ENCODE peak calls at places on chromosomes 6 and 20, in five cellular contexts. One of them, this sample, is unnamed.

GRCh38 chr20:5539656-5540055 is 210.5 kb upstream of the SHLD1 start:
- DNase-seq in progenitor cell of endocrine pancreas: no peak
- DNase-seq in AG09319: no peak
- DNase-seq in Caco-2: no peak
- DNase-seq in cardiac fibroblast: peak
- DNase-seq in this sample: no peak

GRCh38 chr6:28208180-28208659 is 16.9 kb upstream of the ZSCAN9 start:
- DNase-seq in progenitor cell of endocrine pancreas: no peak
- DNase-seq in AG09319: no peak
- DNase-seq in Caco-2: no peak
- DNase-seq in cardiac fibroblast: peak
- DNase-seq in this sample: no peak

GRCh38 chr6:138104618-138105213 is 2.5 kb downstream of the PERP start:
- DNase-seq in progenitor cell of endocrine pancreas: no peak
- DNase-seq in AG09319: no peak
- DNase-seq in Caco-2: no peak
- DNase-seq in cardiac fibroblast: no peak
- DNase-seq in this sample: no peak

GRCh38 chr20:23533161-23533560 is 35.1 kb downstream of the CST9L start:
- DNase-seq in progenitor cell of endocrine pancreas: no peak
- DNase-seq in AG09319: no peak
- DNase-seq in Caco-2: no peak
- DNase-seq in cardiac fibroblast: no peak
- DNase-seq in this sample: no peak

GRCh38 chr20:58102744-58103516 is 125.5 kb downstream of the ANKRD60 start:
- DNase-seq in progenitor cell of endocrine pancreas: no peak
- DNase-seq in AG09319: no peak
- DNase-seq in Caco-2: peak
- DNase-seq in cardiac fibroblast: no peak
- DNase-seq in this sample: no peak

GRCh38 chr6:112014483-112014882 is 39.4 kb upstream of the CCN6 start:
- DNase-seq in progenitor cell of endocrine pancreas: no peak
- DNase-seq in AG09319: peak
- DNase-seq in Caco-2: no peak
- DNase-seq in cardiac fibroblast: peak
- DNase-seq in this sample: no peak

GRCh38 chr6:7175463-7175862 is 67.7 kb downstream of the RREB1 start:
- DNase-seq in progenitor cell of endocrine pancreas: no peak
- DNase-seq in AG09319: no peak
- DNase-seq in Caco-2: no peak
- DNase-seq in cardiac fibroblast: no peak
- DNase-seq in this sample: no peak

GRCh38 chr20:50172347-50173013 is 18.1 kb upstream of the CEBPB start:
- DNase-seq in progenitor cell of endocrine pancreas: peak
- DNase-seq in AG09319: no peak
- DNase-seq in Caco-2: peak
- DNase-seq in cardiac fibroblast: peak
- DNase-seq in this sample: no peak

GRCh38 chr6:144319193-144319592 is 34.1 kb downstream of the UTRN start:
- DNase-seq in progenitor cell of endocrine pancreas: no peak
- DNase-seq in AG09319: no peak
- DNase-seq in Caco-2: no peak
- DNase-seq in cardiac fibroblast: peak
- DNase-seq in this sample: no peak

GRCh38 chr6:151494235-151494950 is 576 bp downstream of the CCDC170 start:
- DNase-seq in progenitor cell of endocrine pancreas: no peak
- DNase-seq in AG09319: no peak
- DNase-seq in Caco-2: peak
- DNase-seq in cardiac fibroblast: peak
- DNase-seq in this sample: no peak

DNA sequence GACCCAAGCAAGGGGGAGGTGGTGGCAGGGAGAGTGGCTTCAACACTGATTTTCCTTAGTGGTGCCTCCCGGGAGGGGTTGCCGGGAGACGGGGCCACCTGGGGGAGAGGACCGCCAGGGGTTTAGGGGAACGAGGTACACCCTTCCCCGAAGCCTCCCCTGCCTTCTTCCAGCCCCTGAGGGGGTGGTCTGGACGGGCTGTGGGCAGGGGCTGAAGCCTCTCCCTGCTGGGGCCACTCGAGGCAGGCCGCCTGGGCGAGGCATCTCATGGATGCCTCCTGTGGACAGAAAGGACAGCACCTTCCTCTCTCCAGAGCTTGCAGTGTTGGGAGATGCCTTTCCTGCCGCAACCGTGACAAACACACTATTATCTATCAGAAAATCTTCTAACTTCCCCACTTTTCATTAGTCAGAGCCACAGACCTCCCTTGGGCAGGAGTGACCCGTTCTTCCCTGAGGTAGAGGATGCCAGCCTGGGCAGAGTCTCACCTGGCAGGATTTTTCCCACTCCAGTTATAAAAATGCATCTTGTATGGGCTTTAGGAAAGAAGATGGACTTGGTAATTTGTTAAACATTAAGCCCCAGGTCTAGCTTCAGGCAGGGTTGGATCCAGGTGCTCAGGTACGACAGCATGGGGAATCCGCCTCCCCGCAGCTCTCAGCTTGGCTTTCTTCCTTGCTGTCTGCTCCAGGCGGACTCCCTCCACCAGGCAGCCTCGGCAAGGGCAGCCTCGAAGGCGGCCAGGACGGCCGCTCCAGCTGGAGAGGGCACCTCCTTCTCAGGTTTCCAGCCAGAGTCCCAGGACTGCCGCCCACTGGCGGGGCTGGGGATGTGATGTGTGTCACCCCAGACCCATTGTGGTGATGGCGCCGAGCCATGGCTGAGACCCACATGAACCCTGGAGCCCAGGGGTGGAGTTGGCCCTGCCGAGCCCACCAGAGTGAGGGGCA is 11.0 kb downstream of the HRH3 start:
- DNase-seq in progenitor cell of endocrine pancreas: no peak
- DNase-seq in AG09319: no peak
- DNase-seq in Caco-2: peak
- DNase-seq in cardiac fibroblast: peak
- DNase-seq in this sample: no peak
- TF ChIP-seq CTCF in progenitor cell of endocrine pancreas: no peak
- TF ChIP-seq CTCF in AG09319: no peak
- TF ChIP-seq CTCF in Caco-2: no peak
- TF ChIP-seq CTCF in cardiac fibroblast: no peak
- TF ChIP-seq CTCF in this sample: no peak

GRCh38 chr6:26196846-26197683 is 109.8 kb downstream of the HFE start:
- DNase-seq in progenitor cell of endocrine pancreas: no peak
- DNase-seq in AG09319: peak
- DNase-seq in Caco-2: peak
- DNase-seq in cardiac fibroblast: peak
- DNase-seq in this sample: no peak
- TF ChIP-seq CTCF in progenitor cell of endocrine pancreas: no peak
- TF ChIP-seq CTCF in AG09319: no peak
- TF ChIP-seq CTCF in Caco-2: no peak
- TF ChIP-seq CTCF in cardiac fibroblast: no peak
- TF ChIP-seq CTCF in this sample: no peak

GRCh38 chr6:98944598-98945011 is 3.1 kb downstream of the FBXL4 start:
- DNase-seq in progenitor cell of endocrine pancreas: no peak
- DNase-seq in AG09319: no peak
- DNase-seq in Caco-2: no peak
- DNase-seq in cardiac fibroblast: peak
- DNase-seq in this sample: no peak

GRCh38 chr6:98944168-98944567 is 3.6 kb downstream of the FBXL4 start:
- DNase-seq in progenitor cell of endocrine pancreas: no peak
- DNase-seq in AG09319: no peak
- DNase-seq in Caco-2: no peak
- DNase-seq in cardiac fibroblast: no peak
- DNase-seq in this sample: no peak

GRCh38 chr6:98941319-98941718 is 6.4 kb downstream of the FBXL4 start:
- DNase-seq in progenitor cell of endocrine pancreas: no peak
- DNase-seq in AG09319: no peak
- DNase-seq in Caco-2: no peak
- DNase-seq in cardiac fibroblast: peak
- DNase-seq in this sample: no peak

GRCh38 chr6:98945311-98946005 is 2.3 kb downstream of the FBXL4 start:
- DNase-seq in progenitor cell of endocrine pancreas: no peak
- DNase-seq in AG09319: no peak
- DNase-seq in Caco-2: no peak
- DNase-seq in cardiac fibroblast: no peak
- DNase-seq in this sample: no peak

DNA sequence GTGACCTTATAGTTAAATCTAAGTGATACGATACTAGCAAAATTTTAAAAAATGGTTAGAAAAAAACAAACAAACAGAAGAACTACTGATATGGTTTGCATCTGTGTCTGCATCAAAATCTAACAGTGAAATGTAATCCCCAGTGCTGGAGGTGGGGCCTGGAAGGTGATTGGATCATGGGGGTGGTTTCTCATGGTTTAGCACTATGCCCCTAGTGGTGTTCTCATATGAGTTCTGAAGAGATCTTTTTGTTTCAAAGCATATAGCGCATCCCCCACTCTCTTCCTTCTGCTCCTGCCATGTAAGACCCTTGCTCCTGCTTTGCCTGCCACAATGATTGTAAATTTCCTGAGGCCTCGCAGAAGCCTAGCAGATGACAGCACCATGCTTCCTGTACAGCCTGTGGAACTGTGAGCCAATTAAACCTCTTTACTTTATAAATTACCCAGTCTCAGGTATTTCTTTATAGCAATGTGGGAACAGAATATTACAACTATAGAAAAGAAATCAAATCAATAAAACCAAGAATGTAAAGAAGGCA is 5.4 kb downstream of the FBXL4 start:
- DNase-seq in progenitor cell of endocrine pancreas: no peak
- DNase-seq in AG09319: no peak
- DNase-seq in Caco-2: no peak
- DNase-seq in cardiac fibroblast: no peak
- DNase-seq in this sample: no peak
- TF ChIP-seq CTCF in progenitor cell of endocrine pancreas: no peak
- TF ChIP-seq CTCF in AG09319: no peak
- TF ChIP-seq CTCF in Caco-2: no peak
- TF ChIP-seq CTCF in cardiac fibroblast: no peak
- TF ChIP-seq CTCF in this sample: no peak

DNA sequence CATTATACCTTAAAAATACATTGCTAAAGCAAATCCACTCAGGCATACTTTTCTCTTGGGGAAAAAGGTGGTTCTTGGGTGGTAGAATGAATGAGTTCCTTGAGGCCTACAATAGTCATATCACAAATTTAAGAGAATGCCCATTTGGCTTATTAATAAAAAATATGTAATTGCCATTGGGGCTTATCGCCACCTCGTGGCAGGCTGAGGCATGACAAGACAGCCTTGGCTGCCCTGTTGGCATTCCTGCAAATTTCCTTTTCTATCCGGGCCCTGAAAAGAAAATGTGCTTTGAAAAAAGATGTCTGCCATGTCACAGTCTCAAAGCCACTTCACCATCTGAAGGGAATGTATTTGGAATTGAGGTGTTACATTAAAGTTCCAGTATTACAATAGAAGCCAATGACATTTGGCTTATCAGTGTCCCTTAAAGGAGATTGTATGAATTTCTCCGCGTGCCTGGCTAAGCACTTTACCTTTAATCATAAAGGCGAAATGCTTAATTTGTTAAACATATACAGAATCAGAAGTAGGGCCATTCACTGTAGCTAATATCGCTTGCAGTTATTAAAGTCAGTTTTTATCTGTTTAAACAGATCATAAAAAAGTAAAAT is 188.3 kb upstream of the ZFP64 start:
- DNase-seq in progenitor cell of endocrine pancreas: no peak
- DNase-seq in AG09319: no peak
- DNase-seq in Caco-2: no peak
- DNase-seq in cardiac fibroblast: peak
- DNase-seq in this sample: no peak
- TF ChIP-seq CTCF in progenitor cell of endocrine pancreas: peak
- TF ChIP-seq CTCF in AG09319: peak
- TF ChIP-seq CTCF in Caco-2: peak
- TF ChIP-seq CTCF in cardiac fibroblast: peak
- TF ChIP-seq CTCF in this sample: peak

GRCh38 chr6:127959869-127960268 is 59.0 kb upstream of the THEMIS start:
- DNase-seq in progenitor cell of endocrine pancreas: no peak
- DNase-seq in AG09319: no peak
- DNase-seq in Caco-2: peak
- DNase-seq in cardiac fibroblast: no peak
- DNase-seq in this sample: no peak

GRCh38 chr6:127954082-127954481 is 53.2 kb upstream of the THEMIS start:
- DNase-seq in progenitor cell of endocrine pancreas: no peak
- DNase-seq in AG09319: no peak
- DNase-seq in Caco-2: no peak
- DNase-seq in cardiac fibroblast: no peak
- DNase-seq in this sample: no peak

GRCh38 chr6:127952176-127952575 is 51.3 kb upstream of the THEMIS start:
- DNase-seq in progenitor cell of endocrine pancreas: no peak
- DNase-seq in AG09319: no peak
- DNase-seq in Caco-2: no peak
- DNase-seq in cardiac fibroblast: no peak
- DNase-seq in this sample: no peak

GRCh38 chr6:127952831-127953230 is 52.0 kb upstream of the THEMIS start:
- DNase-seq in progenitor cell of endocrine pancreas: no peak
- DNase-seq in AG09319: no peak
- DNase-seq in Caco-2: no peak
- DNase-seq in cardiac fibroblast: peak
- DNase-seq in this sample: peak

GRCh38 chr6:127956260-127956888 is 55.5 kb upstream of the THEMIS start:
- DNase-seq in progenitor cell of endocrine pancreas: no peak
- DNase-seq in AG09319: no peak
- DNase-seq in Caco-2: no peak
- DNase-seq in cardiac fibroblast: peak
- DNase-seq in this sample: no peak
- TF ChIP-seq CTCF in progenitor cell of endocrine pancreas: peak
- TF ChIP-seq CTCF in AG09319: no peak
- TF ChIP-seq CTCF in Caco-2: no peak
- TF ChIP-seq CTCF in cardiac fibroblast: peak
- TF ChIP-seq CTCF in this sample: no peak

DNA sequence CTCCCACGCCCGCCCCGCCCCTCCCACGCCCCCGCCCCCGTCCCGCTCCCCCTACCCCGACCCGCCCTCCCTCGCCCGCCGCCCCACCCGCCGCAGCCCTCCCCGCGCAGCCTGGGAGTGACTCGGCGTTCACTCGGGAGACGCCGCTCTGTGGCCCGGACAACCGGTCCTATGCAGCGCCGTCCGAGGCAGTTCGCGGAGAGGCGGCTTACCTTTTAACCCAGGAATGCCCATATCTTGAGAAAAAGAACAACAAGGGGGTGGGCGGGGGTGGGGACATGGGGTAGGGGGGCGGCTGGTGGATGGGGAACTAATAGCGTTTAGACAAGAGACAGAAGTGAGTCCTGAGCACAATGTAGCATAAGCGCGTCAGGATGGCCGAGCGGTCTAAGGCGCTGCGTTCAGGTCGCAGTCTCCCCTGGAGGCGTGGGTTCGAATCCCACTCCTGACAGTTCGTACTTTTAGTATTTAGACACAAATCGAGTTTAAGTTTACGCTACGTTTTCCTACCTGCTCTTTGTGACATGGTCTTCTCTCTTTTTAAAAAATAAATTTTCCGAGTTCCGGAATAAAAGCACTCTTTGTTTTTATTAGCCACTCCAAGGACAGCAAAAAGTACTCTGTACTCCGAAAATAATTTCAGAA is 17.2 kb upstream of the HMGN4 start:
- DNase-seq in progenitor cell of endocrine pancreas: peak
- DNase-seq in AG09319: peak
- DNase-seq in Caco-2: peak
- DNase-seq in cardiac fibroblast: peak
- DNase-seq in this sample: peak
- TF ChIP-seq CTCF in progenitor cell of endocrine pancreas: no peak
- TF ChIP-seq CTCF in AG09319: no peak
- TF ChIP-seq CTCF in Caco-2: no peak
- TF ChIP-seq CTCF in cardiac fibroblast: no peak
- TF ChIP-seq CTCF in this sample: no peak

This sample was measured in D721Med.